ENCODE peak calls at places on chromosome 3, in eight cellular contexts. One of them, this sample, is unnamed.

GRCh38 chr3:185199671-185200070 is 46.8 kb upstream of the C3orf70 start:
- DNase-seq in H1: no peak
- DNase-seq in suprapubic skin: no peak
- DNase-seq in ovary: no peak
- DNase-seq in A549: no peak
- DNase-seq in testis: no peak
- DNase-seq in body of pancreas: no peak
- DNase-seq in stomach: no peak
- DNase-seq in this sample: no peak

GRCh38 chr3:47485812-47486211 is 10.1 kb upstream of the SCAP start:
- DNase-seq in H1: no peak
- DNase-seq in suprapubic skin: no peak
- DNase-seq in ovary: no peak
- DNase-seq in A549: no peak
- DNase-seq in testis: no peak
- DNase-seq in body of pancreas: no peak
- DNase-seq in stomach: no peak
- DNase-seq in this sample: no peak

GRCh38 chr3:101941253-101942039 is 92.1 kb downstream of the NFKBIZ start:
- DNase-seq in H1: no peak
- DNase-seq in suprapubic skin: no peak
- DNase-seq in ovary: no peak
- DNase-seq in A549: no peak
- DNase-seq in testis: no peak
- DNase-seq in body of pancreas: no peak
- DNase-seq in stomach: no peak
- DNase-seq in this sample: no peak

GRCh38 chr3:113695426-113695817 is 1.0 kb downstream of the USF3 start:
- DNase-seq in H1: no peak
- DNase-seq in suprapubic skin: no peak
- DNase-seq in ovary: no peak
- DNase-seq in A549: no peak
- DNase-seq in testis: no peak
- DNase-seq in body of pancreas: no peak
- DNase-seq in stomach: no peak
- DNase-seq in this sample: no peak

GRCh38 chr3:112740800-112741199 is 99.9 kb upstream of the CCDC80 start:
- DNase-seq in H1: no peak
- DNase-seq in suprapubic skin: no peak
- DNase-seq in ovary: no peak
- DNase-seq in A549: no peak
- DNase-seq in testis: no peak
- DNase-seq in body of pancreas: no peak
- DNase-seq in stomach: no peak
- DNase-seq in this sample: no peak

GRCh38 chr3:13282986-13283876 is 136.9 kb downstream of the NUP210 start:
- DNase-seq in H1: peak; percentile 74
- DNase-seq in suprapubic skin: no peak
- DNase-seq in ovary: no peak
- DNase-seq in A549: peak; percentile 63
- DNase-seq in testis: peak; percentile 74
- DNase-seq in body of pancreas: peak; percentile 53
- DNase-seq in stomach: no peak
- DNase-seq in this sample: no peak

GRCh38 chr3:156161172-156161571 is 40.8 kb downstream of the KCNAB1 start:
- DNase-seq in H1: no peak
- DNase-seq in suprapubic skin: no peak
- DNase-seq in ovary: no peak
- DNase-seq in A549: no peak
- DNase-seq in testis: no peak
- DNase-seq in body of pancreas: no peak
- DNase-seq in stomach: no peak
- DNase-seq in this sample: no peak

GRCh38 chr3:123258359-123258758 is 56.6 kb downstream of the SEC22A start:
- DNase-seq in H1: no peak
- DNase-seq in suprapubic skin: no peak
- DNase-seq in ovary: no peak
- DNase-seq in A549: no peak
- DNase-seq in testis: no peak
- DNase-seq in body of pancreas: no peak
- DNase-seq in stomach: no peak
- DNase-seq in this sample: no peak

GRCh38 chr3:66149269-66149668 is 71.5 kb upstream of the SLC25A26 start:
- DNase-seq in H1: no peak
- DNase-seq in suprapubic skin: no peak
- DNase-seq in ovary: no peak
- DNase-seq in A549: no peak
- DNase-seq in testis: no peak
- DNase-seq in body of pancreas: no peak
- DNase-seq in stomach: no peak
- DNase-seq in this sample: no peak

GRCh38 chr3:159861369-159861987 is 127.2 kb upstream of the IL12A start:
- DNase-seq in H1: no peak
- DNase-seq in suprapubic skin: no peak
- DNase-seq in ovary: no peak
- DNase-seq in A549: no peak
- DNase-seq in testis: no peak
- DNase-seq in body of pancreas: no peak
- DNase-seq in stomach: no peak
- DNase-seq in this sample: no peak

GRCh38 chr3:188007897-188008296 is 146.1 kb upstream of the LPP start:
- DNase-seq in H1: no peak
- DNase-seq in suprapubic skin: no peak
- DNase-seq in ovary: no peak
- DNase-seq in A549: no peak
- DNase-seq in testis: no peak
- DNase-seq in body of pancreas: no peak
- DNase-seq in stomach: no peak
- DNase-seq in this sample: no peak

GRCh38 chr3:131125684-131126083 is 99.0 kb downstream of the NEK11 start:
- DNase-seq in H1: no peak
- DNase-seq in suprapubic skin: no peak
- DNase-seq in ovary: no peak
- DNase-seq in A549: no peak
- DNase-seq in testis: no peak
- DNase-seq in body of pancreas: no peak
- DNase-seq in stomach: no peak
- DNase-seq in this sample: no peak

GRCh38 chr3:58723197-58723596 is 56.6 kb upstream of the FAM3D start:
- DNase-seq in H1: no peak
- DNase-seq in suprapubic skin: no peak
- DNase-seq in ovary: no peak
- DNase-seq in A549: no peak
- DNase-seq in testis: no peak
- DNase-seq in body of pancreas: no peak
- DNase-seq in stomach: no peak
- DNase-seq in this sample: no peak

GRCh38 chr3:113058188-113058587 is 67.4 kb downstream of the GTPBP8 start:
- DNase-seq in H1: no peak
- DNase-seq in suprapubic skin: no peak
- DNase-seq in ovary: no peak
- DNase-seq in A549: no peak
- DNase-seq in testis: no peak
- DNase-seq in body of pancreas: no peak
- DNase-seq in stomach: no peak
- DNase-seq in this sample: no peak

GRCh38 chr3:87287025-87287424 is 10.6 kb upstream of the POU1F1 start:
- DNase-seq in H1: no peak
- DNase-seq in suprapubic skin: no peak
- DNase-seq in ovary: no peak
- DNase-seq in A549: no peak
- DNase-seq in testis: no peak
- DNase-seq in body of pancreas: no peak
- DNase-seq in stomach: no peak
- DNase-seq in this sample: no peak

GRCh38 chr3:197378987-197379718 is 80.7 kb upstream of the DLG1 start:
- DNase-seq in H1: no peak
- DNase-seq in suprapubic skin: peak; percentile 31
- DNase-seq in ovary: no peak
- DNase-seq in A549: no peak
- DNase-seq in testis: no peak
- DNase-seq in body of pancreas: no peak
- DNase-seq in stomach: no peak
- DNase-seq in this sample: no peak

GRCh38 chr3:123458255-123458654 is 9.4 kb upstream of the ADCY5 start:
- DNase-seq in H1: no peak
- DNase-seq in suprapubic skin: no peak
- DNase-seq in ovary: no peak
- DNase-seq in A549: no peak
- DNase-seq in testis: no peak
- DNase-seq in body of pancreas: no peak
- DNase-seq in stomach: no peak
- DNase-seq in this sample: no peak

GRCh38 chr3:120681506-120682038 is 467 bp downstream of the HGD start:
- DNase-seq in H1: no peak
- DNase-seq in suprapubic skin: no peak
- DNase-seq in ovary: no peak
- DNase-seq in A549: no peak
- DNase-seq in testis: no peak
- DNase-seq in body of pancreas: no peak
- DNase-seq in stomach: no peak
- DNase-seq in this sample: no peak

GRCh38 chr3:120678331-120678845 is 3.7 kb downstream of the HGD start:
- DNase-seq in H1: no peak
- DNase-seq in suprapubic skin: no peak
- DNase-seq in ovary: peak; percentile 61
- DNase-seq in A549: peak; percentile 90
- DNase-seq in testis: peak; percentile 63
- DNase-seq in body of pancreas: peak; percentile 92
- DNase-seq in stomach: peak; percentile 86
- DNase-seq in this sample: no peak

GRCh38 chr3:120681018-120681417 is 1.0 kb downstream of the HGD start:
- DNase-seq in H1: no peak
- DNase-seq in suprapubic skin: no peak
- DNase-seq in ovary: no peak
- DNase-seq in A549: no peak
- DNase-seq in testis: no peak
- DNase-seq in body of pancreas: no peak
- DNase-seq in stomach: no peak
- DNase-seq in this sample: no peak

GRCh38 chr3:120680193-120680894 is 1.7 kb downstream of the HGD start:
- DNase-seq in H1: no peak
- DNase-seq in suprapubic skin: no peak
- DNase-seq in ovary: no peak
- DNase-seq in A549: no peak
- DNase-seq in testis: no peak
- DNase-seq in body of pancreas: no peak
- DNase-seq in stomach: no peak
- DNase-seq in this sample: no peak

GRCh38 chr3:120678984-120679383 is 3.1 kb downstream of the HGD start:
- DNase-seq in H1: no peak
- DNase-seq in suprapubic skin: no peak
- DNase-seq in ovary: no peak
- DNase-seq in A549: peak; percentile 20
- DNase-seq in testis: no peak
- DNase-seq in body of pancreas: no peak
- DNase-seq in stomach: no peak
- DNase-seq in this sample: no peak
- H3K27ac ChIP-seq in H1: peak overlapping the region; percentile 74
- H3K27ac ChIP-seq in suprapubic skin: no peak overlapping the region
- H3K27ac ChIP-seq in ovary: peak overlapping the region; percentile 46
- H3K27ac ChIP-seq in A549: peak overlapping the region; percentile 95
- H3K27ac ChIP-seq in testis: peak overlapping the region; percentile 37
- H3K27ac ChIP-seq in body of pancreas: peak overlapping the region; percentile 88
- H3K27ac ChIP-seq in stomach: peak overlapping the region; percentile 81
- H3K27ac ChIP-seq in this sample: peak overlapping the region; percentile 11

GRCh38 chr3:152270944-152271343 is 2.2 kb downstream of the MBNL1 start:
- DNase-seq in H1: no peak
- DNase-seq in suprapubic skin: no peak
- DNase-seq in ovary: no peak
- DNase-seq in A549: no peak
- DNase-seq in testis: no peak
- DNase-seq in body of pancreas: no peak
- DNase-seq in stomach: no peak
- DNase-seq in this sample: no peak

GRCh38 chr3:152268501-152269422 is at the start of gene MBNL1:
- DNase-seq in H1: peak; percentile 81
- DNase-seq in suprapubic skin: peak; percentile 91
- DNase-seq in ovary: peak; percentile 65
- DNase-seq in A549: peak; percentile 88
- DNase-seq in testis: peak; percentile 90
- DNase-seq in body of pancreas: peak; percentile 85
- DNase-seq in stomach: peak; percentile 84
- DNase-seq in this sample: peak; percentile 62

GRCh38 chr3:152267831-152268500 is 763 bp upstream of the MBNL1 start:
- DNase-seq in H1: no peak
- DNase-seq in suprapubic skin: no peak
- DNase-seq in ovary: no peak
- DNase-seq in A549: no peak
- DNase-seq in testis: no peak
- DNase-seq in body of pancreas: no peak
- DNase-seq in stomach: no peak
- DNase-seq in this sample: no peak

GRCh38 chr3:152270145-152270870 is 1.6 kb downstream of the MBNL1 start:
- DNase-seq in H1: no peak
- DNase-seq in suprapubic skin: no peak
- DNase-seq in ovary: no peak
- DNase-seq in A549: no peak
- DNase-seq in testis: no peak
- DNase-seq in body of pancreas: no peak
- DNase-seq in stomach: no peak
- DNase-seq in this sample: no peak

GRCh38 chr3:152269423-152270144 is 855 bp downstream of the MBNL1 start:
- DNase-seq in H1: no peak
- DNase-seq in suprapubic skin: peak; percentile 81
- DNase-seq in ovary: peak; percentile 33
- DNase-seq in A549: peak; percentile 54
- DNase-seq in testis: peak; percentile 64
- DNase-seq in body of pancreas: peak; percentile 64
- DNase-seq in stomach: peak; percentile 28
- DNase-seq in this sample: no peak
- TF ChIP-seq POLR2A in H1: no peak
- TF ChIP-seq POLR2A in suprapubic skin: peak; percentile 14
- TF ChIP-seq POLR2A in ovary: no peak
- TF ChIP-seq POLR2A in A549: no peak
- TF ChIP-seq POLR2A in testis: no peak
- TF ChIP-seq POLR2A in body of pancreas: peak; percentile 54
- TF ChIP-seq POLR2A in stomach: no peak
- TF ChIP-seq POLR2A in this sample: no peak

GRCh38 chr3:97764186-97765055 is at the start of gene ARL6:
- DNase-seq in H1: peak; percentile 86
- DNase-seq in suprapubic skin: peak; percentile 88
- DNase-seq in ovary: peak; percentile 81
- DNase-seq in A549: peak; percentile 86
- DNase-seq in testis: peak; percentile 94
- DNase-seq in body of pancreas: peak; percentile 88
- DNase-seq in stomach: peak; percentile 80
- DNase-seq in this sample: peak; percentile 65
- TF ChIP-seq CTCF in H1: peak; percentile 20
- TF ChIP-seq CTCF in suprapubic skin: no peak
- TF ChIP-seq CTCF in ovary: no peak
- TF ChIP-seq CTCF in A549: peak; percentile 37
- TF ChIP-seq CTCF in testis: no peak
- TF ChIP-seq CTCF in body of pancreas: no peak
- TF ChIP-seq CTCF in stomach: peak; percentile 5
- TF ChIP-seq CTCF in this sample: no peak

DNA sequence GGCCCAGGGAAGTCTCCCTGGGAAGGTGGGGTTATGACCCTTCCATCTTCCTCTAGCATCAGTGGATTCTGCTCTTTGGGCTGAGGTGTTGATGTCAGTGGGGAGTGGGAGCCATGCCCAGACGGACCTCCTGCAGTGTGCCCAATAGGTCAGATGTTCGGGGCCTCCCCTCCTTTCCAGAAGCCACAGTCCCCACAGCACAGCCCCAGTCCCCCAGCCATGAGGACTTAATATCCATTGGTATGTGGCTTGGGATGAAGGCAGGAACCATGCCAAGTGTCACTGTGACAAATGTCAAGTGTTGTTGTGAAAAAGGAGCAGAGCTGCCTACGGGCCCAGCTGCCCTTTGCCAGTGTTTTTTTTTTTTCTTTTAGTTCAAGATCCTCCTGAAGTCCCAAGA is 12.3 kb downstream of the SEMA3G start:
- DNase-seq in H1: no peak
- DNase-seq in suprapubic skin: no peak
- DNase-seq in ovary: no peak
- DNase-seq in A549: no peak
- DNase-seq in testis: no peak
- DNase-seq in body of pancreas: no peak
- DNase-seq in stomach: no peak
- DNase-seq in this sample: peak; percentile 51
- H3K27ac ChIP-seq in H1: no peak overlapping the region
- H3K27ac ChIP-seq in suprapubic skin: peak overlapping the region; percentile 60
- H3K27ac ChIP-seq in ovary: no peak overlapping the region
- H3K27ac ChIP-seq in A549: no peak overlapping the region
- H3K27ac ChIP-seq in testis: no peak overlapping the region
- H3K27ac ChIP-seq in body of pancreas: no peak overlapping the region
- H3K27ac ChIP-seq in stomach: no peak overlapping the region
- H3K27ac ChIP-seq in this sample: peak overlapping the region; percentile 48

This sample was measured in breast epithelium.